ENCODE peak calls at places on chromosomes 1 and 21, in ten cellular contexts. L is left ventricle myocardium inferior; P is stimulated activated naive CD4-positive, alpha-beta T cell; Z is activated T-helper 1 cell treated with Interleukin-2 at 50 U/mL for 16 hours; X is stimulated activated CD4-positive, alpha-beta T cell treated with anti-CD3 and anti-CD28 coated beads, TNF-alpha, amount 100 ng/mL, for 1 hour; B is SHP77; A is central memory CD4-positive, alpha-beta T cell; S is brain microvascular endothelial cell; V is NCI-H1436; W is HT-29. F is an unnamed sample.

GRCh38 chr21:42349420-42350075 is 1.2 kb downstream of the TFF2 start:
- DNase-seq in S (no peak), L (no peak), W (no peak), Z (no peak), B (no peak), P (no peak), X (no peak), V (no peak), A (no peak), F (no peak)

GRCh38 chr1:63912643-63913042 is 138.8 kb downstream of the ROR1 start:
- DNase-seq in Z (no peak), A (no peak), B (no peak), V (no peak), P (no peak), L (no peak), W (no peak), X (no peak), S (no peak), F (no peak)

GRCh38 chr1:92329356-92330129 is 30.7 kb downstream of the RPAP2 start:
- DNase-seq in L (no peak), A (no peak), S (peak; percentile 98), Z (no peak), P (no peak), V (no peak), W (no peak), X (no peak), B (no peak), F (no peak)

GRCh38 chr1:62071695-62072094 is 123.0 kb upstream of the L1TD1 start:
- DNase-seq in Z (no peak), A (no peak), V (no peak), X (no peak), L (no peak), B (no peak), W (no peak), S (no peak), P (no peak), F (no peak)

GRCh38 chr1:1354271-1355247 is 3.8 kb downstream of the MXRA8 start:
- DNase-seq in P (no peak), L (no peak), Z (no peak), S (no peak), A (no peak), X (no peak), V (no peak), W (no peak), B (no peak), F (no peak)

GRCh38 chr1:241579434-241579833 is 47.3 kb downstream of the KMO start:
- DNase-seq in P (no peak), Z (no peak), B (no peak), W (peak; percentile 52), V (peak; percentile 3), A (no peak), X (no peak), L (no peak), S (no peak), F (no peak)

GRCh38 chr1:209405183-209405823 is 178.2 kb upstream of the CAMK1G start:
- DNase-seq in V (no peak), X (no peak), P (no peak), W (peak; percentile 13), A (no peak), Z (no peak), B (no peak), L (no peak), S (peak; percentile 53), F (no peak)

GRCh38 chr1:20399196-20399595 is 86.8 kb downstream of the CAMK2N1 start:
- DNase-seq in S (no peak), P (no peak), Z (no peak), A (no peak), W (no peak), X (no peak), B (no peak), V (no peak), L (no peak), F (no peak)

GRCh38 chr1:84504580-84505021 is 1.6 kb upstream of the SPATA1 start:
- DNase-seq in A (no peak), P (no peak), S (peak; percentile 58), W (no peak), B (no peak), X (no peak), V (no peak), L (no peak), Z (no peak), F (no peak)